ENCODE peak calls at places on chromosome 3, in seven cellular contexts. N, M, G, C, E, K and O are unnamed samples.

GRCh38 chr3:127849368-127849767 is 27.1 kb upstream of the MGLL start:
- DNase-seq in G (no peak), M (no peak), C (no peak), N (no peak), E (no peak), K (no peak), O (no peak)

GRCh38 chr3:32106929-32107362 is 526 bp downstream of the GPD1L start:
- DNase-seq in E (no peak), C (no peak), G (peak; percentile 53), M (peak; percentile 34), N (no peak), K (no peak), O (no peak)

GRCh38 chr3:159760056-159760455 is 228.6 kb upstream of the IL12A start:
- DNase-seq in K (no peak), G (no peak), E (no peak), C (peak; percentile 38), N (no peak), M (no peak), O (no peak)

GRCh38 chr3:65196663-65197062 is 508.9 kb upstream of the ADAMTS9 start:
- DNase-seq in K (no peak), N (no peak), C (no peak), G (no peak), M (no peak), E (no peak), O (no peak)

GRCh38 chr3:39733804-39734203 is 75.6 kb upstream of the MYRIP start:
- DNase-seq in G (no peak), M (no peak), K (no peak), E (no peak), N (no peak), C (no peak), O (no peak)

GRCh38 chr3:59908700-59909099 is 858.9 kb upstream of the CFAP20DC start:
- DNase-seq in C (no peak), G (no peak), E (no peak), N (no peak), M (no peak), K (no peak), O (no peak)

GRCh38 chr3:128228366-128228910 is 75.2 kb downstream of the EEFSEC start:
- DNase-seq in G (no peak), M (no peak), K (no peak), N (no peak), E (no peak), C (no peak), O (no peak)

GRCh38 chr3:54888162-54888561 is 39.7 kb downstream of the LRTM1 start:
- DNase-seq in E (no peak), C (no peak), G (no peak), K (no peak), N (no peak), M (no peak), O (no peak)

GRCh38 chr3:192188218-192188835 is 539.0 kb downstream of the FGF12 start:
- DNase-seq in M (peak; percentile 84), N (peak; percentile 27), G (no peak), K (peak; percentile 68), C (peak; percentile 4), E (peak; percentile 66), O (peak; percentile 33)

GRCh38 chr3:52849656-52850055 is 14.8 kb upstream of the MUSTN1 start:
- DNase-seq in E (no peak), N (no peak), M (no peak), C (no peak), K (no peak), G (no peak), O (no peak)

GRCh38 chr3:107817076-107817475 is 273.8 kb downstream of the CD47 start:
- DNase-seq in M (no peak), K (no peak), C (peak; percentile 50), G (no peak), E (no peak), N (no peak), O (no peak)

GRCh38 chr3:194487289-194488006 is 646 bp upstream of the ATP13A3 start:
- DNase-seq in N (no peak), M (peak; percentile 45), E (peak; percentile 57), C (no peak), K (no peak), G (peak; percentile 86), O (no peak)

GRCh38 chr3:131163-131889 is 65.2 kb upstream of the CHL1 start:
- DNase-seq in K (no peak), G (no peak), N (no peak), M (no peak), E (no peak), C (no peak), O (no peak)

GRCh38 chr3:45623434-45623833 is 28.9 kb downstream of the LIMD1 start:
- DNase-seq in C (no peak), G (no peak), E (no peak), M (no peak), K (no peak), N (no peak), O (no peak)

GRCh38 chr3:171257251-171258179 is 202.7 kb downstream of the TNIK start:
- DNase-seq in K (no peak), E (no peak), C (peak; percentile 65), M (no peak), N (no peak), G (no peak), O (no peak)

GRCh38 chr3:181710581-181711255 is 1.0 kb upstream of the SOX2 start:
- DNase-seq in G (no peak), K (peak; percentile 58), N (no peak), M (no peak), E (peak; percentile 93), C (no peak), O (no peak)

GRCh38 chr3:174430986-174431385 is 428.1 kb upstream of the NAALADL2 start:
- DNase-seq in C (no peak), G (no peak), M (no peak), E (no peak), K (no peak), N (no peak), O (no peak)

GRCh38 chr3:72738752-72739520 is 109.3 kb downstream of the SHQ1 start:
- DNase-seq in K (peak; percentile 76), M (peak; percentile 64), C (no peak), N (peak; percentile 53), G (peak; percentile 86), E (peak; percentile 88), O (peak; percentile 58)

GRCh38 chr3:13159890-13160289 is 86.7 kb upstream of the IQSEC1 start:
- DNase-seq in M (no peak), K (no peak), N (no peak), C (no peak), E (no peak), G (peak; percentile 58), O (no peak)

GRCh38 chr3:5358911-5359310 is 171.4 kb downstream of the EDEM1 start:
- DNase-seq in C (no peak), G (no peak), E (no peak), M (no peak), K (no peak), N (no peak), O (no peak)

GRCh38 chr3:146189519-146190173 is 28.7 kb upstream of the PLOD2 start:
- DNase-seq in E (peak; percentile 32), M (peak; percentile 57), C (peak; percentile 64), G (peak; percentile 74), N (no peak), K (peak; percentile 22), O (no peak)

GRCh38 chr3:146184616-146185015 is 23.6 kb upstream of the PLOD2 start:
- DNase-seq in E (no peak), C (peak; percentile 45), G (no peak), N (no peak), M (peak; percentile 81), K (no peak), O (no peak)

DNA sequence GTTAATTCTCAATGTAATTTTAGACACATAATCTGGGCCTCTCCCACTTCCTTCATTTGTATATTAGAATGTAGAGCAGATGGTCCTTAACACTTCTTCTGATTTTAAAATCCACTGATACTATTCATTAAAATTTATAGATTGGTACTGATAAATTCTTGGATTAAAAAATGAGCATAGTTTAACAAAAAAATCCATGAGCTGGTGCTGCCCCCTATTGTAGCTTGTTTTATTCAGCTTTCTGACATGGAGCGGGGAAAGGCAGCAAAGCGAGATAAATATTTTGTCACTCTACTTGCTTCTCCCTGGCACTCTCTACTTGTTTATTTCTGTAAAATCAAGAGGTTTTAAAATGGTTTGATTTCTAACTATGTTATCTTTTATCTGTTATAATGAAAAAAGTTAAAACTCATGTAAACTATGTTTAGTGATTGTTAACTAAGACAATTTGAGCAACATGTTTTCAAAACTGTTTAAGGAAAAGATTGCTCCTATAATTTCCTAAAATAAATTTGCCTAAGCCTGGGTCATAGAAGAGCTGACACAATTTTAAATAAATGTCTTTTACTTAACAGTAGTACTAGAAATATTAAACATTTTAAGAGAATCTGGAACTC is 26.5 kb upstream of the PLOD2 start:
- DNase-seq in K (peak; percentile 10), M (peak; percentile 68), G (no peak), E (no peak), C (peak; percentile 55), N (no peak), O (no peak)
- TF ChIP-seq CTCF in K (peak; percentile 55), M (peak; percentile 60), G (peak; percentile 78), E (peak; percentile 75), C (peak; percentile 75), N (peak; percentile 68), O (peak; percentile 52)

GRCh38 chr3:20225769-20226168 is 39.8 kb upstream of the SGO1 start:
- DNase-seq in K (no peak), M (peak; percentile 7), E (no peak), C (peak; percentile 3), G (no peak), N (no peak), O (no peak)
- TF ChIP-seq CTCF in K (peak; percentile 21), M (no peak), E (peak; percentile 82), C (peak; percentile 27), G (peak; percentile 27), N (peak; percentile 49), O (peak; percentile 29)

DNA sequence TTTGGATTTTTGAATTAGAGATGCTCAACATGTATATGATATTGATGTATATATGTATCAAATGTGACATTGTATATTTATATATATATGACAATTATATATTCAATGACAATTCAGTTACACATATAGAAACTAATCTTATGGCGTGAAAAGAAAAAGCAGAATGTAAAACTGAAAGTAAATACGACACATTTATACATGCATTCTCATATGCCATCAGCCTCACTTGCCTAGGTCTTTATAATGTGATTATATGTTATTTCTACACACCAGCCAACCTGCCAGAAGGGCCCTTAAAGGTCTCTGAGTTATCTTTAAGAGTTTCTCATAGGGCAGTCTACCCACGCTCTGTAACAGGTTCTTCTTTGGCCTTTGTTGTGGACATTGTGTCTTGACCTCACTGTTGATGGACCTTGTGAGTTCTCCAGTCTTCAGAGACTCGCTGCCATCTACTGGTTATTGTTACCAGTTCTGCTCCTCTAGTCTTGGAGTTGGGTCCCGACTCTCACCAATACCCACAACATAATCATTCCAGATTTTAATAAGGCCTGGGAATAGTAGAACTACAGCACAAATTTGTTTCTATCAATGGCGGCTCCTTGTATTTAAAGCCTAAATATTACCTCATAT is 371.5 kb upstream of the GOLIM4 start:
- DNase-seq in K (no peak), E (peak; percentile 34), N (no peak), G (no peak), C (peak; percentile 55), M (peak; percentile 52), O (no peak)
- TF ChIP-seq CTCF in K (peak; percentile 22), E (peak; percentile 64), N (peak; percentile 58), G (peak; percentile 24), C (peak; percentile 60), M (peak; percentile 14), O (no peak)

GRCh38 chr3:61299981-61300380 is 48.7 kb upstream of the FHIT start:
- DNase-seq in M (no peak), K (no peak), N (no peak), C (no peak), E (no peak), G (no peak), O (no peak)

DNA sequence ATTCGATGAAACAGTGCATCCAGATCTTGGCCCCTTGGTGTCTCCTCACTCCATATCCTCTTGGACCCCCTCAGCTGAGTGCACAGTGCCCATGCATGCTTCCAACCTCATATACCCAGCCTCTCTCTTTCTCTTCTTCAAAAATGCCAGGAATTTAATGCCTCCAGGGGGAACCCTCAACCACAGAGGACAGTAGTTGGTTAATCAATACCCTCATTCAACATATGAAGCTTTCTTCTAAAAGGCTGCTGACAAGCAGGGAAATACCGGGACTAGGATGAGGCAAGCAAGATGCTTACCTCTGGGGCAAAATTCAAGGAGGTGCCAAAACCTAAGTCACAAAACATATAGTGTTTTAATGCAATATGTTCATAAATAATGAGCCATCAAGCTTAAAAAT is 48.1 kb upstream of the FHIT start:
- DNase-seq in N (no peak), M (no peak), C (no peak), G (no peak), K (no peak), E (no peak), O (no peak)
- TF ChIP-seq CTCF in N (no peak), M (no peak), C (no peak), G (no peak), K (no peak), E (no peak), O (no peak)